ENCODE peak calls at places on chromosomes 12 and 14, in five cellular contexts. One of them, this sample, is unnamed.

GRCh38 chr12:105522166-105522825 is 191.8 kb downstream of the C12orf75 start:
- DNase-seq in OCI-M1: no peak
- DNase-seq in thoracic aorta: no peak
- DNase-seq in T-helper 9 cell: no peak
- DNase-seq in activated CD4-positive, alpha-beta memory T cell treated with anti-CD3 and anti-CD28 coated beads for 36 hours: no peak
- DNase-seq in this sample: no peak

GRCh38 chr12:67512061-67512460 is 136.5 kb upstream of the DYRK2 start:
- DNase-seq in T-helper 9 cell: no peak
- DNase-seq in activated CD4-positive, alpha-beta memory T cell treated with anti-CD3 and anti-CD28 coated beads for 36 hours: no peak
- DNase-seq in thoracic aorta: no peak
- DNase-seq in OCI-M1: no peak
- DNase-seq in this sample: no peak

GRCh38 chr12:26435005-26435404 is 239.6 kb downstream of the SSPN start:
- DNase-seq in OCI-M1: no peak
- DNase-seq in activated CD4-positive, alpha-beta memory T cell treated with anti-CD3 and anti-CD28 coated beads for 36 hours: no peak
- DNase-seq in T-helper 9 cell: no peak
- DNase-seq in thoracic aorta: no peak
- DNase-seq in this sample: peak; percentile 21

GRCh38 chr14:67166450-67166853 is 22.8 kb upstream of the GARIN2 start:
- DNase-seq in OCI-M1: peak; percentile 54
- DNase-seq in thoracic aorta: no peak
- DNase-seq in activated CD4-positive, alpha-beta memory T cell treated with anti-CD3 and anti-CD28 coated beads for 36 hours: peak; percentile 35
- DNase-seq in T-helper 9 cell: peak; percentile 8
- DNase-seq in this sample: no peak

GRCh38 chr12:56839489-56840442 is 76.6 kb downstream of the HSD17B6 start:
- DNase-seq in T-helper 9 cell: no peak
- DNase-seq in OCI-M1: peak; percentile 88
- DNase-seq in thoracic aorta: no peak
- DNase-seq in activated CD4-positive, alpha-beta memory T cell treated with anti-CD3 and anti-CD28 coated beads for 36 hours: peak; percentile 57
- DNase-seq in this sample: peak; percentile 67

GRCh38 chr14:48035836-48036235 is 360.4 kb upstream of the MDGA2 start:
- DNase-seq in activated CD4-positive, alpha-beta memory T cell treated with anti-CD3 and anti-CD28 coated beads for 36 hours: no peak
- DNase-seq in thoracic aorta: no peak
- DNase-seq in T-helper 9 cell: no peak
- DNase-seq in OCI-M1: no peak
- DNase-seq in this sample: no peak

GRCh38 chr14:23449314-23449713 is 13.9 kb upstream of the MYH7 start:
- DNase-seq in OCI-M1: no peak
- DNase-seq in T-helper 9 cell: no peak
- DNase-seq in activated CD4-positive, alpha-beta memory T cell treated with anti-CD3 and anti-CD28 coated beads for 36 hours: no peak
- DNase-seq in thoracic aorta: no peak
- DNase-seq in this sample: no peak

GRCh38 chr12:53696655-53697321 is 20.9 kb upstream of the ATP5MC2 start:
- DNase-seq in OCI-M1: no peak
- DNase-seq in activated CD4-positive, alpha-beta memory T cell treated with anti-CD3 and anti-CD28 coated beads for 36 hours: no peak
- DNase-seq in T-helper 9 cell: no peak
- DNase-seq in thoracic aorta: no peak
- DNase-seq in this sample: no peak

GRCh38 chr14:84006643-84007137 is 1523.3 kb upstream of the FLRT2 start:
- DNase-seq in activated CD4-positive, alpha-beta memory T cell treated with anti-CD3 and anti-CD28 coated beads for 36 hours: no peak
- DNase-seq in OCI-M1: peak; percentile 22
- DNase-seq in thoracic aorta: no peak
- DNase-seq in T-helper 9 cell: no peak
- DNase-seq in this sample: no peak

GRCh38 chr14:31360919-31361662 is 59.3 kb downstream of the HEATR5A start:
- DNase-seq in activated CD4-positive, alpha-beta memory T cell treated with anti-CD3 and anti-CD28 coated beads for 36 hours: no peak
- DNase-seq in OCI-M1: no peak
- DNase-seq in T-helper 9 cell: no peak
- DNase-seq in thoracic aorta: no peak
- DNase-seq in this sample: no peak

GRCh38 chr12:114306646-114307045 is 99.3 kb downstream of the TBX5 start:
- DNase-seq in T-helper 9 cell: no peak
- DNase-seq in OCI-M1: no peak
- DNase-seq in activated CD4-positive, alpha-beta memory T cell treated with anti-CD3 and anti-CD28 coated beads for 36 hours: no peak
- DNase-seq in thoracic aorta: no peak
- DNase-seq in this sample: no peak

This sample was measured in mucosa of descending colon.